ENCODE peak calls at places on chromosomes 6 and 20, in six cellular contexts. One of them, this sample, is unnamed.

GRCh38 chr6:111258615-111259088 is 171.3 kb downstream of the SLC16A10 start:
- DNase-seq in germinal center: no peak
- DNase-seq in smooth muscle cell of the brain vasculature: no peak
- DNase-seq in left lobe of liver: no peak
- DNase-seq in naive thymus-derived CD8-positive, alpha-beta T cell: no peak
- DNase-seq in astrocyte of the spinal cord: no peak
- DNase-seq in this sample: no peak

GRCh38 chr6:77857421-77857820 is 204.6 kb downstream of the MEI4 start:
- DNase-seq in astrocyte of the spinal cord: no peak
- DNase-seq in left lobe of liver: no peak
- DNase-seq in smooth muscle cell of the brain vasculature: no peak
- DNase-seq in naive thymus-derived CD8-positive, alpha-beta T cell: no peak
- DNase-seq in germinal center: no peak
- DNase-seq in this sample: no peak

GRCh38 chr6:4474810-4475209 is 301.4 kb upstream of the CDYL start:
- DNase-seq in germinal center: no peak
- DNase-seq in naive thymus-derived CD8-positive, alpha-beta T cell: no peak
- DNase-seq in left lobe of liver: no peak
- DNase-seq in smooth muscle cell of the brain vasculature: no peak
- DNase-seq in astrocyte of the spinal cord: no peak
- DNase-seq in this sample: no peak

GRCh38 chr20:33843854-33844253 is 32.7 kb downstream of the CHMP4B start:
- DNase-seq in smooth muscle cell of the brain vasculature: no peak
- DNase-seq in astrocyte of the spinal cord: no peak
- DNase-seq in naive thymus-derived CD8-positive, alpha-beta T cell: no peak
- DNase-seq in left lobe of liver: no peak
- DNase-seq in germinal center: peak
- DNase-seq in this sample: peak

GRCh38 chr6:30719356-30719755 is 796 bp upstream of the TUBB start:
- DNase-seq in naive thymus-derived CD8-positive, alpha-beta T cell: no peak
- DNase-seq in smooth muscle cell of the brain vasculature: no peak
- DNase-seq in left lobe of liver: no peak
- DNase-seq in astrocyte of the spinal cord: no peak
- DNase-seq in germinal center: no peak
- DNase-seq in this sample: no peak

GRCh38 chr6:3615391-3616380 is 135.8 kb downstream of the PXDC1 start:
- DNase-seq in smooth muscle cell of the brain vasculature: no peak
- DNase-seq in naive thymus-derived CD8-positive, alpha-beta T cell: no peak
- DNase-seq in astrocyte of the spinal cord: no peak
- DNase-seq in left lobe of liver: no peak
- DNase-seq in germinal center: no peak
- DNase-seq in this sample: no peak

GRCh38 chr20:24933266-24933908 is 15.7 kb upstream of the CST7 start:
- DNase-seq in smooth muscle cell of the brain vasculature: no peak
- DNase-seq in astrocyte of the spinal cord: no peak
- DNase-seq in germinal center: no peak
- DNase-seq in left lobe of liver: no peak
- DNase-seq in naive thymus-derived CD8-positive, alpha-beta T cell: no peak
- DNase-seq in this sample: no peak

GRCh38 chr20:16526433-16527380 is 46.5 kb downstream of the KIF16B start:
- DNase-seq in naive thymus-derived CD8-positive, alpha-beta T cell: no peak
- DNase-seq in left lobe of liver: no peak
- DNase-seq in smooth muscle cell of the brain vasculature: no peak
- DNase-seq in germinal center: no peak
- DNase-seq in astrocyte of the spinal cord: no peak
- DNase-seq in this sample: no peak

GRCh38 chr20:38290829-38291581 is 13.0 kb upstream of the BPI start:
- DNase-seq in germinal center: no peak
- DNase-seq in smooth muscle cell of the brain vasculature: peak
- DNase-seq in left lobe of liver: peak
- DNase-seq in naive thymus-derived CD8-positive, alpha-beta T cell: no peak
- DNase-seq in astrocyte of the spinal cord: peak
- DNase-seq in this sample: no peak

GRCh38 chr6:146460941-146461340 is 82.7 kb upstream of the RAB32 start:
- DNase-seq in astrocyte of the spinal cord: no peak
- DNase-seq in smooth muscle cell of the brain vasculature: no peak
- DNase-seq in left lobe of liver: no peak
- DNase-seq in germinal center: no peak
- DNase-seq in naive thymus-derived CD8-positive, alpha-beta T cell: no peak
- DNase-seq in this sample: no peak

GRCh38 chr20:57432874-57433491 is 41.8 kb downstream of the RBM38 start:
- DNase-seq in naive thymus-derived CD8-positive, alpha-beta T cell: peak
- DNase-seq in left lobe of liver: no peak
- DNase-seq in germinal center: peak
- DNase-seq in smooth muscle cell of the brain vasculature: no peak
- DNase-seq in astrocyte of the spinal cord: no peak
- DNase-seq in this sample: peak

GRCh38 chr6:15254074-15254975 is 8.5 kb downstream of the JARID2 start:
- DNase-seq in naive thymus-derived CD8-positive, alpha-beta T cell: no peak
- DNase-seq in germinal center: peak
- DNase-seq in astrocyte of the spinal cord: no peak
- DNase-seq in smooth muscle cell of the brain vasculature: no peak
- DNase-seq in left lobe of liver: no peak
- DNase-seq in this sample: no peak

GRCh38 chr20:6956574-6956973 is 189.1 kb downstream of the BMP2 start:
- DNase-seq in naive thymus-derived CD8-positive, alpha-beta T cell: no peak
- DNase-seq in smooth muscle cell of the brain vasculature: no peak
- DNase-seq in left lobe of liver: no peak
- DNase-seq in astrocyte of the spinal cord: peak
- DNase-seq in germinal center: no peak
- DNase-seq in this sample: no peak

GRCh38 chr20:40579701-40580100 is 109.3 kb downstream of the MAFB start:
- DNase-seq in naive thymus-derived CD8-positive, alpha-beta T cell: no peak
- DNase-seq in astrocyte of the spinal cord: no peak
- DNase-seq in smooth muscle cell of the brain vasculature: no peak
- DNase-seq in germinal center: no peak
- DNase-seq in left lobe of liver: no peak
- DNase-seq in this sample: no peak

GRCh38 chr20:11437611-11438380 is 479.9 kb upstream of the BTBD3 start:
- DNase-seq in left lobe of liver: no peak
- DNase-seq in germinal center: no peak
- DNase-seq in astrocyte of the spinal cord: no peak
- DNase-seq in naive thymus-derived CD8-positive, alpha-beta T cell: no peak
- DNase-seq in smooth muscle cell of the brain vasculature: no peak
- DNase-seq in this sample: no peak